ENCODE peak calls at places on chromosome 12, in nine cellular contexts. R is IMR-90, I is GM12878, F is Karpas-422, N is adipocyte, L is H9, X is fibroblast of lung, M is endothelial cell of umbilical vein, W is MM.1S. B is an unnamed sample.

GRCh38 chr12:78870539-78870938 is 6.0 kb downstream of the SYT1 start:
- DNase-seq in F (no peak), X (no peak), M (no peak), R (no peak), N (no peak), L (peak), W (no peak), I (no peak), B (no peak)

GRCh38 chr12:55659486-55660385 is 23.0 kb downstream of the OR10P1 start:
- DNase-seq in L (no peak), I (no peak), N (peak), W (no peak), M (peak), F (peak), X (peak), R (peak), B (no peak)

GRCh38 chr12:63064080-63064479 is 86.9 kb downstream of the AVPR1A start:
- DNase-seq in F (no peak), L (no peak), N (peak), M (peak), W (no peak), I (no peak), X (peak), R (peak), B (peak)

GRCh38 chr12:21607701-21608100 is 3.1 kb upstream of the GYS2 start:
- DNase-seq in X (peak), M (peak), W (no peak), R (peak), F (peak), N (peak), I (no peak), L (no peak), B (no peak)

GRCh38 chr12:112008918-112009317 is 4.0 kb downstream of the TMEM116 start:
- DNase-seq in N (no peak), F (no peak), X (no peak), W (no peak), M (peak), I (no peak), R (no peak), L (no peak), B (no peak)

GRCh38 chr12:105409881-105410471 is 79.5 kb downstream of the C12orf75 start:
- DNase-seq in N (peak), I (no peak), X (peak), M (peak), F (no peak), W (no peak), R (no peak), L (no peak), B (peak)

GRCh38 chr12:105699209-105699608 is 368.7 kb downstream of the C12orf75 start:
- DNase-seq in F (no peak), W (no peak), X (no peak), M (no peak), R (no peak), I (no peak), L (no peak), N (no peak), B (no peak)

GRCh38 chr12:131896811-131897270 is 2.4 kb downstream of the ULK1 start:
- DNase-seq in N (peak), R (no peak), X (no peak), F (no peak), M (no peak), I (no peak), L (no peak), W (no peak), B (no peak)

GRCh38 chr12:2960432-2960956 is 1.3 kb downstream of the TEAD4 start:
- DNase-seq in I (no peak), F (no peak), X (peak), N (peak), W (no peak), M (peak), R (peak), L (peak), B (peak)

GRCh38 chr12:131808744-131809371 is 19.3 kb upstream of the MMP17 start:
- DNase-seq in I (peak), L (no peak), N (no peak), R (no peak), M (no peak), X (peak), F (no peak), W (no peak), B (no peak)

GRCh38 chr12:99984271-99985128 is at the start of gene ANKS1B:
- DNase-seq in I (no peak), X (peak), W (peak), R (peak), L (peak), N (peak), F (peak), M (peak), B (peak)
- H3K9ac ChIP-seq in I (no peak), X (peak), W (peak), R (peak), L (peak), N (peak), F (peak), M (no peak), B (peak)

DNA sequence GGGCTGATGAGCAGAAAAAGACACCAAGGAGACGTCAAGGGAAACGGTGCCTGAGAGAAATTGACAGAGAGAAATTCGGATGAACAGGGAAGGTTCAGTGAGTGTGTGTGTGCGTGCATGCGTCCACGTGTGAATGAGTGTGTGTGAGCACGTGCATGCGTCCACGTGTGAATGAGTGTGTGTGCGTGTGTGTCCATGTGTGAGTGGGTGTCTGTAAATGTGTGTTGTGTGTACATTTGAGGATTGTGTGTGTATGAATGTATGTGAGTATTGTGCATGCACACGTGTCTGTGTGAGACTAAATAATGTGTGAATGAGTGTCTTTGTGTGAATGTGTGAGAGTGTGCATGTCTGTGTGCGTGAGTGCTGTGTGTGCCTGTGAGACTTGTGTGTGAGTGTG is 137.4 kb upstream of the MED13L start:
- DNase-seq in F (no peak), L (no peak), R (no peak), W (no peak), M (no peak), I (no peak), X (no peak), N (no peak), B (no peak)
- H3K9ac ChIP-seq in F (no peak), L (no peak), R (no peak), W (no peak), M (no peak), I (no peak), X (no peak), N (no peak), B (no peak)

GRCh38 chr12:51821423-51822260 is 26.9 kb downstream of the FIGNL2 start:
- DNase-seq in I (no peak), L (no peak), F (no peak), X (no peak), R (no peak), W (no peak), N (no peak), M (no peak), B (no peak)
- H3K9ac ChIP-seq in I (no peak), L (no peak), F (no peak), X (peak), R (peak), W (no peak), N (no peak), M (no peak), B (no peak)

GRCh38 chr12:120231316-120232011 is 30.6 kb upstream of the RPLP0 start:
- DNase-seq in F (no peak), I (no peak), W (no peak), R (peak), L (peak), M (peak), N (peak), X (peak), B (peak)

GRCh38 chr12:120230974-120231315 is 30.0 kb upstream of the RPLP0 start:
- DNase-seq in N (no peak), R (no peak), L (no peak), I (no peak), M (no peak), W (no peak), X (no peak), F (no peak), B (no peak)

GRCh38 chr12:120229583-120230325 is 28.8 kb upstream of the RPLP0 start:
- DNase-seq in N (peak), I (no peak), X (peak), R (no peak), M (no peak), W (no peak), F (no peak), L (peak), B (peak)

GRCh38 chr12:120229071-120229582 is 28.2 kb upstream of the RPLP0 start:
- DNase-seq in I (no peak), M (no peak), X (no peak), L (no peak), W (no peak), F (peak), N (peak), R (no peak), B (peak)

DNA sequence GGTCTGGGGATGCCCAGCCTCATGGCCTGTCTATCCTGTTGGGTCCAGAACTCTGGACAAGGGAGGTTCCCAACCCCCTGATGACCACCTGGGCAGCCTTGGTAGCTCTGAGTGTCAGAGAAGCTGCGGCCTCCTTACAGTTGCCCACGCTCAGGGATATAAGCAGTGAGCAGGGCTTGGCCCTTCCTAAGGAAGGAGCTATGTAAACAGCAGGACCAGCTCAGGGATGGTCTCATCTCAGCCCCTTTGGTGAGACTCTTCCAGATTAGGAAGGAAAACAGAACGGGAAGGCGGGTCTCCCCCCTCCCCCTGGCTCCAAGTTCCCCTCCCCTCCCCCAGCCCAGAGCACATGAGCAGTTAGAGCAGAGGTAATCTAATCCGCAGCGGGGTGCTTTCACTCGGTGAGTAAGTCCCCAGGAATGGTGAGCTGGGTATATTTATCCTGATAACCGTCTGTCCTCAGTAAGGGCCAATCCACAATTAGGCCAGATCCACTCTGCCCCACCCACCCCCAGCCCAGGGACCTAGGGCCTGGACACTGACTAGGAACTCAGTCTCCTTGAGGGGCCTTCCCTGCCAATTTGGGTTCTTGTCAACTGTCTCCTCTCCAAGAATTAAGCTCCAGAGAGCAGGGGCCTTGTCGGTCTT is 29.5 kb upstream of the RPLP0 start:
- DNase-seq in W (no peak), M (peak), I (no peak), R (peak), N (peak), F (no peak), L (peak), X (peak), B (peak)
- H3K9ac ChIP-seq in W (no peak), M (peak), I (no peak), R (peak), N (peak), F (no peak), L (peak), X (peak), B (peak)

DNA sequence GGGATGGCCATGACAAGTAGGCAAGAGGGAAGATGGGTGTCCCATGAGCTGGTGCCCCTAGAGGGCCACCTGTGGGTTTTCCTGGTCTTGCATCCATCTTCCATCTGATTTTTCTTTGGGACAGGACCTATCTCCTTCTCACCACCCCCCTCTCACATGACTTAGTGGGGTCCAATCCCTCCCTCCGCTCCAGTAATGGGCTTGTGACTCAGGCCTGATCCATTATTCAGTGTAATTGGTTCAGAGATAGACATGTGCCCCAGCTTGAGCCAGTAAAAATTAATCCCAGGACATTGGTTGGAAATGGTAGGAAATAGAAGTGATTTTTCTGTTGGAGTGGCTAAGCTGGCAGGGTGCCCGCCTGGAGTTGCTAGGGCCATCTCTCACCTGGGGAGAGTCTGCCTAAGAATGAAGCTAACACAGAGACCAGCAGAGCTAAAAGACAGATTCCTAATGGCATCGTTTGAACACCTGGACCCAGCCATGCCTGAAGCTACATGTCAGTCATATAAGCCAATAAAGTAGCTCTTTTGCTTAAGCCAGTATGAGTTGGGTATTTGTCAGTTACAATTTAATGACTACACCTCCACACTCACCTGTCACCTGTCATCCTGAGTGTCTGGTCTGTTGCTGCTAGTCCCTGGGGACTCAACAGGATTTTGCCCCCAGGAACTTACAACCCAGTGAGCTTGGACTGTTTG is 14.7 kb downstream of the RASAL1 start:
- DNase-seq in M (no peak), F (peak), R (no peak), X (no peak), N (no peak), I (no peak), W (no peak), L (no peak), B (no peak)
- H3K9ac ChIP-seq in M (no peak), F (peak), R (no peak), X (no peak), N (no peak), I (no peak), W (no peak), L (no peak), B (no peak)

GRCh38 chr12:71752887-71753286 is 1.8 kb upstream of the RAB21 start:
- DNase-seq in N (no peak), X (no peak), R (no peak), F (no peak), L (no peak), I (no peak), W (no peak), M (no peak), B (no peak)

GRCh38 chr12:71744522-71745300 is 10.0 kb upstream of the RAB21 start:
- DNase-seq in W (no peak), F (no peak), R (no peak), I (no peak), M (no peak), N (no peak), L (no peak), X (no peak), B (no peak)

GRCh38 chr12:71746983-71747611 is 7.6 kb upstream of the RAB21 start:
- DNase-seq in L (peak), W (peak), N (peak), X (peak), R (peak), I (peak), M (peak), F (peak), B (peak)

GRCh38 chr12:71742998-71743397 is 11.7 kb upstream of the RAB21 start:
- DNase-seq in I (no peak), W (no peak), L (no peak), N (no peak), M (no peak), F (no peak), X (no peak), R (no peak), B (no peak)

GRCh38 chr12:71748081-71748850 is 6.4 kb upstream of the RAB21 start:
- DNase-seq in F (peak), N (no peak), X (no peak), L (no peak), W (no peak), R (no peak), I (no peak), M (no peak), B (no peak)
- H3K9ac ChIP-seq in F (no peak), N (no peak), X (no peak), L (no peak), W (no peak), R (no peak), I (no peak), M (no peak), B (no peak)

GRCh38 chr12:69039881-69040280 is 106.9 kb upstream of the CPM start:
- DNase-seq in R (no peak), L (no peak), X (peak), M (no peak), N (no peak), F (no peak), W (no peak), I (no peak), B (no peak)

GRCh38 chr12:69044887-69045286 is 111.9 kb upstream of the CPM start:
- DNase-seq in F (no peak), I (no peak), R (no peak), L (no peak), W (no peak), M (no peak), N (no peak), X (no peak), B (peak)

GRCh38 chr12:69042557-69042956 is 109.6 kb upstream of the CPM start:
- DNase-seq in N (peak), R (no peak), M (no peak), W (no peak), X (no peak), L (no peak), I (no peak), F (no peak), B (no peak)

GRCh38 chr12:69045430-69045829 is 112.5 kb upstream of the CPM start:
- DNase-seq in M (no peak), I (no peak), N (no peak), L (no peak), W (no peak), R (no peak), F (no peak), X (no peak), B (no peak)

DNA sequence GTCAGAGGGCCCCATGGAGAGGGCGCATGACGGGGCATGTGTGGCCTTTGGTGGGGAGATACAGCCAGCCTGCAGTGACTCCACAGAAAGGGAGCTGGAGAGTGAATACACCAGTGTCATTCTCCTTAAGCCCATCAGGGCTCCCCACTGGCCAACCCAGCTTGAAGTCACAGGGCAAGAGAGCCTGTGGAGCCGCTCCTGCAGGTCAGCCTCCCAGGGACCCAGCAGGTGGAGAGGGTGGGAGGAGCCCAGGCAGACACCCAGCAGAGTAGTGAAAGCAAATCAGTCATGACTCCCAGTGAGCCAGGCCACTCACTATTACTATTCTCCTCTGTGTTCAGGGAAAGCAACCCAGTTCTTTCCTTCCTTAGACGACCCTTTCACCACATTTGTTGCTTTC is 110.0 kb upstream of the CPM start:
- DNase-seq in X (no peak), I (no peak), M (no peak), F (no peak), N (no peak), W (no peak), R (no peak), L (peak), B (no peak)
- H3K9ac ChIP-seq in X (no peak), I (no peak), M (no peak), F (no peak), N (no peak), W (no peak), R (no peak), L (no peak), B (no peak)

DNA sequence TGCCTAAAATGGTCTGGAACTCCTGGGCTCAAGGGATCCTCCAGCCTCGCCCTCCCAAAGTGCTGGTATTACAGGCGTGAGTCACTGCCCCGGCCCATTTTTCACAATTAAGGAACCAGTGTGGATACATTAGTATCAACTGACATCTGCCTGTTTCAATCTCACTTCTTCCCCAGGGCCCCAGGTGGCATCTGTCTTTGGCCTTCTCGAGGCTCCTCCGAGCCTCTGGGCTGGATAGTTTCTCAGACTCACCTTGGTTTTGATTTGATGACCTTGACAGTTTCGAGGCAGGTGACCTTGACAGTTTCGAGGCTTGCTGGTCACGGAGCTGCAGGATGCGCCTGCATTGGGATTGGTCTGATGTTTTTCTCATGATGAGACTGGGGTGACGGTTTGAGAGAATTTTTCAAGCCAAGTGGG is 41.0 kb upstream of the NCOR2 start:
- DNase-seq in I (no peak), R (no peak), W (peak), N (no peak), M (no peak), F (peak), L (no peak), X (no peak), B (no peak)
- H3K9ac ChIP-seq in I (no peak), R (no peak), W (peak), N (no peak), M (no peak), F (peak), L (no peak), X (no peak), B (no peak)

DNA sequence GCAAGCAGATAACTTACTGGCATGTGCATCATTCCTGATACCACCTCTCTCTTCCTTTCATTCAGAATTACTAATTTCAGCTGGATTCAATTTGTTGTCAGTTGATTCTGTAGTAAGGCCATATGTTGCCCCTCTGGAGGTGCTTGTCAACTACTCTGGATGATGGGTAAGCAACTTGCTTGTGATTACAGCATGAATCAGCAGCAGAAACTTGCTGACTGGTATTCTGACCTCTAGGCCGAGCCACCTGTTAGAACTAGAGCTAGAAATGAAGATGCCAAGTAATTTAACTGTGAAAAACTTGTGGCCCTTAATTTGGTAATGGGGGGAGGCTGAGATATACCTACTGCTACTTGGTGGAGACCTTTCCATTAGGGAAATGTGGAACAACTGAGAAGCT is 5.1 kb downstream of the RNF10 start:
- DNase-seq in X (peak), W (peak), N (peak), F (no peak), L (no peak), I (no peak), M (peak), R (peak), B (peak)
- H3K9ac ChIP-seq in X (no peak), W (peak), N (no peak), F (no peak), L (no peak), I (no peak), M (peak), R (no peak), B (no peak)